ENCODE peak calls at places on chromosome 2, in ten cellular contexts. A is neural progenitor cell, M is BJ, S is K562, V is breast epithelium, T is fibroblast of villous mesenchyme, W is OCI-LY7, K is nephron progenitor cell, D is astrocyte of the spinal cord, G is ascending aorta. N is an unnamed sample.

GRCh38 chr2:241859436-241860183 is 916 bp upstream of the PDCD1 start:
- DNase-seq in W (no peak), T (peak; percentile 67), A (no peak), D (no peak), G (no peak), K (peak; percentile 17), S (peak; percentile 62), V (no peak), M (no peak), N (peak; percentile 51)

GRCh38 chr2:43482974-43483373 is 112.9 kb downstream of the THADA start:
- DNase-seq in W (no peak), G (no peak), D (peak; percentile 74), K (no peak), S (no peak), A (no peak), T (peak; percentile 93), M (no peak), V (no peak), N (peak; percentile 74)

GRCh38 chr2:85765081-85765731 is 11.4 kb downstream of the ATOH8 start:
- DNase-seq in W (no peak), T (no peak), D (no peak), V (no peak), S (no peak), M (no peak), A (peak; percentile 92), K (peak; percentile 83), G (no peak), N (no peak)

GRCh38 chr2:8590940-8591339 is 90.9 kb upstream of the ID2 start:
- DNase-seq in G (no peak), V (no peak), T (no peak), K (no peak), D (no peak), M (no peak), W (no peak), A (no peak), S (no peak), N (no peak)

GRCh38 chr2:213422211-213422610 is 137.9 kb downstream of the SPAG16 start:
- DNase-seq in M (no peak), S (no peak), T (no peak), K (no peak), A (no peak), G (no peak), D (no peak), V (no peak), W (no peak), N (no peak)

GRCh38 chr2:44178950-44179349 is 10.3 kb downstream of the PPM1B start:
- DNase-seq in K (no peak), S (no peak), M (no peak), D (no peak), V (no peak), W (no peak), T (no peak), A (no peak), G (no peak), N (no peak)

GRCh38 chr2:12456293-12457151 is 260.2 kb upstream of the TRIB2 start:
- DNase-seq in K (no peak), D (peak; percentile 92), M (peak; percentile 98), S (peak; percentile 78), G (peak; percentile 96), V (peak; percentile 91), W (peak; percentile 26), A (peak; percentile 24), T (peak; percentile 100), N (peak; percentile 100)

GRCh38 chr2:12539306-12539705 is 177.4 kb upstream of the TRIB2 start:
- DNase-seq in A (no peak), G (no peak), S (no peak), W (no peak), V (no peak), T (no peak), D (no peak), K (no peak), M (no peak), N (no peak)

GRCh38 chr2:60560734-60561649 is 7.5 kb upstream of the BCL11A start:
- DNase-seq in W (peak; percentile 68), V (no peak), M (no peak), T (no peak), K (no peak), D (no peak), S (peak; percentile 58), A (peak; percentile 56), G (no peak), N (peak; percentile 61)

GRCh38 chr2:126793885-126794613 is 104.6 kb upstream of the TEX51 start:
- DNase-seq in S (no peak), G (peak; percentile 11), D (no peak), M (no peak), K (no peak), V (no peak), W (no peak), A (no peak), T (no peak), N (no peak)

GRCh38 chr2:240624950-240625621 is at the start of gene GPR35:
- DNase-seq in M (peak; percentile 23), A (no peak), D (peak; percentile 46), W (no peak), S (peak; percentile 68), G (peak; percentile 67), T (peak; percentile 21), V (no peak), K (no peak), N (peak; percentile 63)

GRCh38 chr2:235722869-235723268 is 229.0 kb downstream of the AGAP1 start:
- DNase-seq in M (no peak), V (no peak), W (no peak), T (no peak), A (no peak), K (no peak), G (no peak), S (no peak), D (no peak), N (no peak)

GRCh38 chr2:235723811-235724465 is 230.1 kb downstream of the AGAP1 start:
- DNase-seq in G (no peak), W (no peak), M (no peak), K (no peak), D (no peak), V (no peak), T (no peak), S (no peak), A (no peak), N (no peak)

GRCh38 chr2:235721586-235721985 is 227.7 kb downstream of the AGAP1 start:
- DNase-seq in W (no peak), G (no peak), M (no peak), S (no peak), T (no peak), K (no peak), V (no peak), A (no peak), D (no peak), N (no peak)

GRCh38 chr2:235724964-235725603 is 231.2 kb downstream of the AGAP1 start:
- DNase-seq in K (no peak), W (no peak), T (peak; percentile 69), G (no peak), A (no peak), D (no peak), M (no peak), V (no peak), S (no peak), N (peak; percentile 14)

GRCh38 chr2:235723371-235723770 is 229.5 kb downstream of the AGAP1 start:
- DNase-seq in G (no peak), M (no peak), W (no peak), T (no peak), K (no peak), A (no peak), D (no peak), S (no peak), V (no peak), N (no peak)
- TF ChIP-seq CTCF in G (no peak), M (no peak), W (no peak), T (no peak), K (no peak), A (no peak), D (no peak), S (no peak), V (no peak), N (no peak)

DNA sequence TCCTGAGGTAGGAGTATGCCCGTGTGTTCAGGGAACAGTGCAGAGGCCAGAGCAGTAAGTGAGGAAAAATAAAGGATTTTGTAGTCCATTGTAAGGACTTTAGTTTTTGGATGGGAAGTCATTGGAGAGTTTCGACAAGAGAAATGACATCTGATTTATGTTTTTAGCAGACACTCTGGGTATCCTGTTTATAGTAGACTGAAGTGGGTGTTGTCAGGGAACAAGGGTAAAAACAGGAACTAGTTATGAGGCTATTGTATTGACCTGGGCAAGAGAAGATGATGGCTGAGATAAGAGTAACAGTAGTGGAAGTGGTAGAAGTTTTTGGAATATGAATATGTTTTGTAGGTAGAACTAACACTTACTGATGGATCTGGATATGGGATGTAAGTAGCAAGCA is 59.8 kb downstream of the GTF2A1L start:
- DNase-seq in M (no peak), K (no peak), A (no peak), V (no peak), T (no peak), D (no peak), G (no peak), S (no peak), W (no peak), N (no peak)
- TF ChIP-seq CTCF in M (no peak), K (no peak), A (no peak), V (no peak), T (no peak), D (no peak), G (no peak), S (no peak), W (no peak), N (no peak)

DNA sequence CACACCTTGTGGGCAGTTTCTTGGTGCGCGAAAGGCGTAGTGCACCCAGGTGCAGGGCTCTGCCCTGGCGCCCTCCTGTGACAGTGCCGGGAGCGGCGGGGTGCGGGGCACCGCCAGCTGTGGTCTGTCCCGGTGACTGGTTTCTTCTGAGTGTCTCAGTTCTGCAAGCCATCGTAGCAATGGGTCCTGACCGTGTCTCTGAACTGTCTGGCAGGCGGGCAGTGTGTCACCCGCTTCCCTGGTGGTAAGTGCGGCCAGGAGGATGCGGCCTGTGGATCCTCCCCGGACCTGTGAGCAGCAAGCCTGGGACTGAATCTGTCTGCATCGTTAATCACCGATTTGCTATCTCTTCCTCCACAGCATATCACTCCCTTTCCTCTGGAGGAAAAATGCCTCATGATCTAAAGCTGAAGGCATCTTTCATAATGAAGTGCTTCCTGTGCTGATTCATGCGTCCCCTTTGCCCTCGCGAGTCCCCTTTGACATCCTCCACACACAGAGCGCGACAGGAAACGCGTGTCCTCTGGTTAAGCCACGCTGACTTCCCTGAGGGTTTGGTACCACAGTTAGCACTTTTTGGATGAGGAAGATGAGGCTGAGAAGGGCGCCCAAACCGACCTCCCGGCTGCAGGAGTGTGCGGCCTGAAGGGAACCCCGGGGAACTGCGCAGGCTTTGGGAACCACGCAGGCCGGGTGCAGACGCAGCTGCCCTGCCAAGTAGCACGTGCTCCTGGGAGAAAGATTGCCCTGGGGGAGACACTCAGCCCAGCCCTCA is 416.0 kb upstream of the HS6ST1 start:
- DNase-seq in D (peak; percentile 43), V (no peak), M (no peak), G (peak; percentile 73), W (peak; percentile 65), K (no peak), T (peak; percentile 59), S (no peak), A (no peak), N (peak; percentile 88)
- TF ChIP-seq CTCF in D (no peak), V (no peak), M (no peak), G (no peak), W (peak; percentile 55), K (no peak), T (no peak), S (no peak), A (no peak), N (no peak)

DNA sequence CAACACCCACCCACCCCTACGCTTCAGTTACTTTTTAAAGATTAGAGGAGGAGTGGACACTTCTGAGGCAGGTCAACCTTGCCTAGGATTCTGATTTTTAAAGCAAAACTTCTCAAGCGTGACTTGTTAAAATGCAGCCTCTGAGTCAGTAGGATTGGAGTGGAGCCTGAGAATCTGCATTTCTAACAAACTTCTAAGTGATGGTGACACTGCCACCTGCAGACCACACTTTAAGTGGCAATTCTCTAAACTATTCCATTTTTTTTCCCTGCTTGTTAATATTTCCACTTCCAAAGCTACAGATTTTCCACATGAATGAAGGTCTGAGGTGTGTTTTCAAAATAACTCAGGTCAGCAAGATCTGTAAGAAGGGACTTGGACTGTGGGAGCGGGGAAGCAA is 171.1 kb upstream of the CCDC150 start:
- DNase-seq in T (no peak), S (no peak), V (no peak), D (no peak), M (no peak), G (no peak), K (no peak), A (no peak), W (peak; percentile 2), N (no peak)
- TF ChIP-seq CTCF in T (no peak), S (peak; percentile 44), V (no peak), D (peak; percentile 1), M (no peak), G (no peak), K (no peak), A (peak; percentile 27), W (peak; percentile 67), N (peak; percentile 23)

N was measured in choroid plexus epithelial cell.